ENCODE peak calls at places on chromosomes 4 and X, in nine cellular contexts. J, Z, F, Q, I, N, H, Y and W are unnamed samples.
A peak's percentile ranks its signal among the peaks of the same experiment; 100 is the strongest.

GRCh38 chrX:37644381-37645305 is 40.9 kb upstream of the XK start:
- DNase-seq in F (no peak), Q (no peak), N (no peak), Z (no peak), J (no peak), Y (no peak), I (no peak), H (no peak), W (peak; percentile 16)

GRCh38 chr4:130825283-130825682 is 1729.3 kb downstream of the C4orf33 start:
- DNase-seq in Y (peak; percentile 4), J (no peak), H (no peak), F (no peak), Q (no peak), Z (no peak), I (no peak), N (no peak), W (no peak)

GRCh38 chr4:128715616-128716015 is 93.9 kb upstream of the JADE1 start:
- DNase-seq in J (no peak), Z (no peak), Y (no peak), I (no peak), N (no peak), H (no peak), Q (no peak), F (no peak), W (no peak)

GRCh38 chr4:185535818-185536729 is 767 bp upstream of the PDLIM3 start:
- DNase-seq in J (no peak), Z (no peak), I (no peak), Q (peak; percentile 5), N (peak; percentile 68), H (peak; percentile 16), F (peak; percentile 88), Y (no peak), W (peak; percentile 8)

GRCh38 chr4:140174535-140174934 is 20.6 kb upstream of the MAML3 start:
- DNase-seq in Q (no peak), H (no peak), N (no peak), I (no peak), J (no peak), Y (no peak), Z (no peak), F (no peak), W (no peak)

GRCh38 chr4:175435437-175435836 is 376.6 kb downstream of the GPM6A start:
- DNase-seq in I (no peak), Y (peak; percentile 92), Z (no peak), J (no peak), N (no peak), H (no peak), F (no peak), Q (peak; percentile 49), W (no peak)

GRCh38 chrX:63664741-63665140 is 120.3 kb downstream of the ARHGEF9 start:
- DNase-seq in Q (no peak), Y (no peak), N (no peak), Z (no peak), F (no peak), J (no peak), I (no peak), H (no peak), W (no peak)

GRCh38 chr4:159487284-159487747 is 384.4 kb downstream of the RAPGEF2 start:
- DNase-seq in J (peak; percentile 24), F (no peak), I (no peak), H (peak; percentile 77), Z (peak; percentile 71), Y (peak; percentile 26), Q (peak; percentile 57), N (peak; percentile 31), W (peak; percentile 78)

GRCh38 chr4:77269505-77269904 is 112.5 kb downstream of the CCNG2 start:
- DNase-seq in J (no peak), Q (no peak), F (no peak), I (no peak), N (no peak), Z (no peak), H (no peak), Y (no peak), W (peak; percentile 97)

GRCh38 chrX:2631743-2632532 is 59.2 kb upstream of the CD99 start:
- DNase-seq in I (no peak), J (no peak), H (no peak), Z (no peak), Y (no peak), F (no peak), Q (no peak), N (no peak), W (no peak)

GRCh38 chrX:120446503-120446902 is 22.6 kb downstream of the LAMP2 start:
- DNase-seq in Q (no peak), F (no peak), J (no peak), Y (no peak), N (no peak), I (no peak), H (no peak), Z (no peak), W (no peak)

GRCh38 chr4:158193171-158193749 is 17.0 kb upstream of the TMEM144 start:
- DNase-seq in Z (no peak), H (no peak), I (no peak), J (no peak), F (no peak), N (no peak), Q (peak; percentile 27), Y (no peak), W (no peak)

GRCh38 chr4:105059337-105059736 is 87.3 kb upstream of the TET2 start:
- DNase-seq in Y (no peak), J (no peak), N (no peak), Z (peak; percentile 78), F (no peak), H (no peak), I (no peak), Q (no peak), W (peak; percentile 19)

GRCh38 chr4:87734936-87735335 is 64.4 kb upstream of the IBSP start:
- DNase-seq in F (no peak), J (no peak), I (no peak), Q (no peak), Y (no peak), N (no peak), H (no peak), Z (no peak), W (no peak)

GRCh38 chr4:22634541-22635181 is 58.1 kb upstream of the GBA3 start:
- DNase-seq in N (no peak), H (no peak), Q (no peak), Z (no peak), J (no peak), Y (no peak), I (no peak), F (no peak), W (no peak)

GRCh38 chrX:85851418-85851817 is 195.9 kb downstream of the CHM start:
- DNase-seq in F (no peak), N (no peak), I (no peak), Z (peak; percentile 27), J (no peak), H (no peak), Y (no peak), Q (no peak), W (peak; percentile 2)

GRCh38 chrX:150731795-150732194 is 38.6 kb downstream of the MTMR1 start:
- DNase-seq in Z (no peak), Q (no peak), J (no peak), F (no peak), N (peak; percentile 56), I (no peak), Y (peak; percentile 87), H (peak; percentile 81), W (no peak)

GRCh38 chr4:58590714-58591113 is 1480.5 kb upstream of the IGFBP7 start:
- DNase-seq in Q (no peak), I (no peak), H (no peak), N (no peak), J (no peak), Y (no peak), F (no peak), Z (peak; percentile 3), W (peak; percentile 2)